ENCODE peak calls at places on chromosomes 5 and 9, in four cellular contexts. R is pulmonary artery endothelial cell; P is HuH-7; G is CD4-positive, CD25-positive, alpha-beta regulatory T cell. N is an unnamed sample.

GRCh38 chr5:52787600-52788504 is at the start of the genes ITGA1 and PELO:
- DNase-seq in R (no peak), P (peak), G (peak), N (peak)

GRCh38 chr9:136058152-136058483 is 37.0 kb downstream of the NACC2 start:
- DNase-seq in P (no peak), G (no peak), R (no peak), N (no peak)

GRCh38 chr9:113536483-113537226 is 73.1 kb downstream of the RGS3 start:
- DNase-seq in P (no peak), G (no peak), R (no peak), N (no peak)

GRCh38 chr5:160539431-160539830 is 117.8 kb downstream of the PTTG1 start:
- DNase-seq in R (no peak), G (no peak), P (no peak), N (no peak)

GRCh38 chr5:180910735-180911134 is 11.8 kb downstream of the BTNL8 start:
- DNase-seq in R (no peak), P (no peak), G (no peak), N (no peak)

GRCh38 chr9:123063172-123063508 is 29.7 kb downstream of the GPR21 start:
- DNase-seq in G (no peak), R (no peak), P (no peak), N (no peak)

GRCh38 chr5:146048994-146049703 is 56.2 kb downstream of the PLAC8L1 start:
- DNase-seq in P (peak), G (no peak), R (peak), N (peak)

GRCh38 chr5:31854181-31854624 is 215.3 kb downstream of the PDZD2 start:
- DNase-seq in R (no peak), G (no peak), P (no peak), N (no peak)

GRCh38 chr5:68253612-68254341 is 38.2 kb downstream of the PIK3R1 start:
- DNase-seq in G (no peak), P (no peak), R (no peak), N (no peak)

GRCh38 chr5:62538017-62538942 is 40.3 kb upstream of the LRRC70 start:
- DNase-seq in P (no peak), G (no peak), R (no peak), N (no peak)

GRCh38 chr9:35852267-35852815 is 17.9 kb downstream of the OR13J1 start:
- DNase-seq in R (no peak), P (no peak), G (no peak), N (no peak)

GRCh38 chr5:147568710-147569109 is 58.8 kb upstream of the DPYSL3 start:
- DNase-seq in R (no peak), G (no peak), P (no peak), N (no peak)

GRCh38 chr5:181059297-181060230 is 19.5 kb downstream of the BTNL9 start:
- DNase-seq in P (no peak), R (no peak), G (no peak), N (no peak)

GRCh38 chr9:135903358-135903656 is 4.0 kb downstream of the CAMSAP1 start:
- DNase-seq in R (no peak), G (no peak), P (no peak), N (no peak)